ENCODE peak calls at places on chromosome 4, in four cellular contexts. One of them, this sample, is unnamed.

GRCh38 chr4:18754180-18754579 is 732.6 kb upstream of the LCORL start:
- DNase-seq in colonic mucosa: no peak
- DNase-seq in brain microvascular endothelial cell: no peak
- DNase-seq in tibial nerve: no peak
- DNase-seq in this sample: no peak

GRCh38 chr4:160194716-160195115 is 1091.8 kb downstream of the RAPGEF2 start:
- DNase-seq in colonic mucosa: no peak
- DNase-seq in brain microvascular endothelial cell: no peak
- DNase-seq in tibial nerve: no peak
- DNase-seq in this sample: no peak

GRCh38 chr4:88630756-88631155 is 38.5 kb downstream of the HERC3 start:
- DNase-seq in colonic mucosa: no peak
- DNase-seq in brain microvascular endothelial cell: peak; percentile 63
- DNase-seq in tibial nerve: no peak
- DNase-seq in this sample: no peak

GRCh38 chr4:188403272-188403671 is 264.0 kb downstream of the TRIML1 start:
- DNase-seq in colonic mucosa: no peak
- DNase-seq in brain microvascular endothelial cell: no peak
- DNase-seq in tibial nerve: no peak
- DNase-seq in this sample: no peak

GRCh38 chr4:113292371-113293042 is 243.1 kb downstream of the ANK2 start:
- DNase-seq in colonic mucosa: peak; percentile 44
- DNase-seq in brain microvascular endothelial cell: no peak
- DNase-seq in tibial nerve: no peak
- DNase-seq in this sample: no peak

GRCh38 chr4:23966720-23967119 is 76.9 kb upstream of the PPARGC1A start:
- DNase-seq in colonic mucosa: no peak
- DNase-seq in brain microvascular endothelial cell: no peak
- DNase-seq in tibial nerve: no peak
- DNase-seq in this sample: no peak

GRCh38 chr4:70706516-70706915 is 15.2 kb upstream of the RUFY3 start:
- DNase-seq in colonic mucosa: no peak
- DNase-seq in brain microvascular endothelial cell: no peak
- DNase-seq in tibial nerve: no peak
- DNase-seq in this sample: no peak

GRCh38 chr4:8877780-8878040 is 6.1 kb upstream of the HMX1 start:
- DNase-seq in colonic mucosa: no peak
- DNase-seq in brain microvascular endothelial cell: no peak
- DNase-seq in tibial nerve: no peak
- DNase-seq in this sample: no peak

GRCh38 chr4:176230827-176231226 is 35.4 kb upstream of the SPATA4 start:
- DNase-seq in colonic mucosa: no peak
- DNase-seq in brain microvascular endothelial cell: no peak
- DNase-seq in tibial nerve: no peak
- DNase-seq in this sample: no peak

GRCh38 chr4:134364928-134365327 is 163.3 kb upstream of the PABPC4L start:
- DNase-seq in colonic mucosa: no peak
- DNase-seq in brain microvascular endothelial cell: no peak
- DNase-seq in tibial nerve: no peak
- DNase-seq in this sample: no peak

GRCh38 chr4:159607824-159608223 is 504.9 kb downstream of the RAPGEF2 start:
- DNase-seq in colonic mucosa: no peak
- DNase-seq in brain microvascular endothelial cell: no peak
- DNase-seq in tibial nerve: no peak
- DNase-seq in this sample: no peak

GRCh38 chr4:163707873-163708272 is 213.4 kb downstream of the TMA16 start:
- DNase-seq in colonic mucosa: no peak
- DNase-seq in brain microvascular endothelial cell: no peak
- DNase-seq in tibial nerve: no peak
- DNase-seq in this sample: no peak

GRCh38 chr4:28490669-28491068 is 1630.0 kb downstream of the STIM2 start:
- DNase-seq in colonic mucosa: no peak
- DNase-seq in brain microvascular endothelial cell: peak; percentile 1
- DNase-seq in tibial nerve: no peak
- DNase-seq in this sample: no peak

GRCh38 chr4:153748378-153748777 is 11.4 kb downstream of the RNF175 start:
- DNase-seq in colonic mucosa: no peak
- DNase-seq in brain microvascular endothelial cell: peak; percentile 87
- DNase-seq in tibial nerve: no peak
- DNase-seq in this sample: peak; percentile 31

GRCh38 chr4:54879576-54879975 is 221.8 kb downstream of the KIT start:
- DNase-seq in colonic mucosa: no peak
- DNase-seq in brain microvascular endothelial cell: peak; percentile 97
- DNase-seq in tibial nerve: no peak
- DNase-seq in this sample: no peak

GRCh38 chr4:73916172-73916925 is 47.2 kb downstream of the CXCL1 start:
- DNase-seq in colonic mucosa: no peak
- DNase-seq in brain microvascular endothelial cell: no peak
- DNase-seq in tibial nerve: no peak
- DNase-seq in this sample: no peak

GRCh38 chr4:55768291-55768690 is 51.3 kb upstream of the EXOC1L start:
- DNase-seq in colonic mucosa: no peak
- DNase-seq in brain microvascular endothelial cell: peak; percentile 92
- DNase-seq in tibial nerve: no peak
- DNase-seq in this sample: peak; percentile 62

GRCh38 chr4:171203425-171203824 is 609.8 kb upstream of the GALNTL6 start:
- DNase-seq in colonic mucosa: no peak
- DNase-seq in brain microvascular endothelial cell: peak; percentile 24
- DNase-seq in tibial nerve: no peak
- DNase-seq in this sample: no peak

GRCh38 chr4:3402409-3403103 is 39.2 kb upstream of the HGFAC start:
- DNase-seq in colonic mucosa: no peak
- DNase-seq in brain microvascular endothelial cell: peak; percentile 57
- DNase-seq in tibial nerve: no peak
- DNase-seq in this sample: peak; percentile 61

GRCh38 chr4:38102942-38103604 is 142.9 kb downstream of the PTTG2 start:
- DNase-seq in colonic mucosa: no peak
- DNase-seq in brain microvascular endothelial cell: no peak
- DNase-seq in tibial nerve: no peak
- DNase-seq in this sample: no peak

GRCh38 chr4:1578968-1579833 is 104.9 kb downstream of the FAM53A start:
- DNase-seq in colonic mucosa: peak; percentile 80
- DNase-seq in brain microvascular endothelial cell: peak; percentile 48
- DNase-seq in tibial nerve: peak; percentile 67
- DNase-seq in this sample: no peak

GRCh38 chr4:8320386-8320750 is 50.8 kb downstream of the HTRA3 start:
- DNase-seq in colonic mucosa: no peak
- DNase-seq in brain microvascular endothelial cell: no peak
- DNase-seq in tibial nerve: no peak
- DNase-seq in this sample: no peak

GRCh38 chr4:36026348-36026747 is 218.0 kb downstream of the ARAP2 start:
- DNase-seq in colonic mucosa: no peak
- DNase-seq in brain microvascular endothelial cell: no peak
- DNase-seq in tibial nerve: no peak
- DNase-seq in this sample: no peak

GRCh38 chr4:1538096-1538410 is 131.8 kb upstream of the NKX1-1 start:
- DNase-seq in colonic mucosa: no peak
- DNase-seq in brain microvascular endothelial cell: no peak
- DNase-seq in tibial nerve: no peak
- DNase-seq in this sample: no peak

GRCh38 chr4:65589331-65589730 is 81.0 kb downstream of the EPHA5 start:
- DNase-seq in colonic mucosa: no peak
- DNase-seq in brain microvascular endothelial cell: no peak
- DNase-seq in tibial nerve: no peak
- DNase-seq in this sample: no peak

GRCh38 chr4:111698361-111698760 is 446.9 kb upstream of the FAM241A start:
- DNase-seq in colonic mucosa: no peak
- DNase-seq in brain microvascular endothelial cell: no peak
- DNase-seq in tibial nerve: no peak
- DNase-seq in this sample: no peak

GRCh38 chr4:152808670-152809069 is 28.9 kb downstream of the ARFIP1 start:
- DNase-seq in colonic mucosa: no peak
- DNase-seq in brain microvascular endothelial cell: no peak
- DNase-seq in tibial nerve: no peak
- DNase-seq in this sample: no peak

GRCh38 chr4:105147226-105148151 is 813 bp downstream of the TET2 start:
- DNase-seq in colonic mucosa: peak; percentile 55
- DNase-seq in brain microvascular endothelial cell: no peak
- DNase-seq in tibial nerve: peak; percentile 45
- DNase-seq in this sample: no peak

GRCh38 chr4:4866833-4867744 is 7.6 kb downstream of the MSX1 start:
- DNase-seq in colonic mucosa: no peak
- DNase-seq in brain microvascular endothelial cell: no peak
- DNase-seq in tibial nerve: no peak
- DNase-seq in this sample: no peak

GRCh38 chr4:69860007-69860406 is at the start of gene SULT1E1:
- DNase-seq in colonic mucosa: no peak
- DNase-seq in brain microvascular endothelial cell: peak; percentile 75
- DNase-seq in tibial nerve: no peak
- DNase-seq in this sample: no peak

GRCh38 chr4:123127218-123127617 is 204.8 kb upstream of the NUDT6 start:
- DNase-seq in colonic mucosa: no peak
- DNase-seq in brain microvascular endothelial cell: no peak
- DNase-seq in tibial nerve: no peak
- DNase-seq in this sample: no peak

GRCh38 chr4:8328456-8328855 is 58.9 kb downstream of the HTRA3 start:
- DNase-seq in colonic mucosa: no peak
- DNase-seq in brain microvascular endothelial cell: no peak
- DNase-seq in tibial nerve: no peak
- DNase-seq in this sample: no peak

GRCh38 chr4:118879409-118879808 is 9.2 kb upstream of the SYNPO2 start:
- DNase-seq in colonic mucosa: no peak
- DNase-seq in brain microvascular endothelial cell: no peak
- DNase-seq in tibial nerve: no peak
- DNase-seq in this sample: no peak

GRCh38 chr4:118884716-118885115 is 3.9 kb upstream of the SYNPO2 start:
- DNase-seq in colonic mucosa: no peak
- DNase-seq in brain microvascular endothelial cell: no peak
- DNase-seq in tibial nerve: no peak
- DNase-seq in this sample: no peak

GRCh38 chr4:118881512-118882146 is 7.0 kb upstream of the SYNPO2 start:
- DNase-seq in colonic mucosa: no peak
- DNase-seq in brain microvascular endothelial cell: no peak
- DNase-seq in tibial nerve: no peak
- DNase-seq in this sample: no peak

GRCh38 chr4:118888666-118889312 is at the start of gene SYNPO2:
- DNase-seq in colonic mucosa: peak; percentile 55
- DNase-seq in brain microvascular endothelial cell: peak; percentile 88
- DNase-seq in tibial nerve: peak; percentile 79
- DNase-seq in this sample: peak; percentile 31

GRCh38 chr4:118883861-118884260 is 4.8 kb upstream of the SYNPO2 start:
- DNase-seq in colonic mucosa: no peak
- DNase-seq in brain microvascular endothelial cell: no peak
- DNase-seq in tibial nerve: no peak
- DNase-seq in this sample: no peak
- TF ChIP-seq CTCF in colonic mucosa: no peak
- TF ChIP-seq CTCF in brain microvascular endothelial cell: peak; percentile 50
- TF ChIP-seq CTCF in tibial nerve: no peak
- TF ChIP-seq CTCF in this sample: peak; percentile 17

DNA sequence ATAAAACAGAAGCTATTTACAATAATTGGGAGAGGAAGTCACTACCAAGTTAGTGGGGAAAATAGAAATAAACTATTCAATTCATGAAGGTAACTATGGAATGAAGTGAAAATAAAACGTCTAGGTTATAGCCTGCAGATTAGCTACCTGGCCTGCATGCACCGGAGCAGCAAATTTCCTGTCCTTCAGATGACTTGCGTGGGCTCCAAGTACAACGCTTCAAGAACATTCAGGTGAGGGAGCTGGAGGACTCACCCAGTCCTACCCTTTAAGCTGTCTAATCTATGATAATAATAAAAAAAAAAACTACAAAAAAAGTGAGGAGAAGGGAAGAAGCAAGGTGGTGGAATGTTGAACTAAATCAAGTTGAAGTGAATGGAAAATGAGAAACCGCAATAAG is 13.2 kb downstream of the C4orf54 start:
- DNase-seq in colonic mucosa: no peak
- DNase-seq in brain microvascular endothelial cell: no peak
- DNase-seq in tibial nerve: no peak
- DNase-seq in this sample: no peak
- H3K4me3 ChIP-seq in colonic mucosa: no peak overlapping the region
- H3K4me3 ChIP-seq in brain microvascular endothelial cell: no peak overlapping the region
- H3K4me3 ChIP-seq in tibial nerve: no peak overlapping the region
- H3K4me3 ChIP-seq in this sample: no peak overlapping the region

DNA sequence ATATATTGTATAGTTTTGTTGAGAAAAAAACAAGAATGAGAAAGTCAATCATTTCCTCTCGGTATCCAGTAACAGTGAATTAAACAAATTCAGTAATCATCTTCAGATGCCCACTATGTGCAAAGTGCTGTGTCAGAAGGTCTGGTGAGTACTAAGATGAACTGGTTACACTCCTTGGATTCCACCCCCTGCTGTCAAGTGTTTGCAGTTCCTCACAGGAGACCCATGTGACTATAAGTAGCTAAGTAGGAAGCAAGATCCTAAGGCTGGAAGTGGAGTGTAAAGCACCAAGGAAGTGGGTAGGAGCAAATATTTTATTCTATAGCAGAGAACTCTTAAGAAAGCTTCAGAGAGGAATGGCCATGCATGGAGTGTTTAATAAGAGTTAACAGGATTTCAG is 73.6 kb downstream of the SNX25 start:
- DNase-seq in colonic mucosa: no peak
- DNase-seq in brain microvascular endothelial cell: peak; percentile 52
- DNase-seq in tibial nerve: no peak
- DNase-seq in this sample: no peak
- TF ChIP-seq CTCF in colonic mucosa: no peak
- TF ChIP-seq CTCF in brain microvascular endothelial cell: peak; percentile 35
- TF ChIP-seq CTCF in tibial nerve: no peak
- TF ChIP-seq CTCF in this sample: no peak

GRCh38 chr4:185919107-185919506 is 107.1 kb upstream of the SORBS2 start:
- DNase-seq in colonic mucosa: no peak
- DNase-seq in brain microvascular endothelial cell: no peak
- DNase-seq in tibial nerve: no peak
- DNase-seq in this sample: no peak

GRCh38 chr4:185924458-185924857 is 112.5 kb upstream of the SORBS2 start:
- DNase-seq in colonic mucosa: no peak
- DNase-seq in brain microvascular endothelial cell: no peak
- DNase-seq in tibial nerve: no peak
- DNase-seq in this sample: no peak

GRCh38 chr4:185920691-185921260 is 108.8 kb upstream of the SORBS2 start:
- DNase-seq in colonic mucosa: no peak
- DNase-seq in brain microvascular endothelial cell: no peak
- DNase-seq in tibial nerve: no peak
- DNase-seq in this sample: no peak

GRCh38 chr4:185920171-185920570 is 108.2 kb upstream of the SORBS2 start:
- DNase-seq in colonic mucosa: no peak
- DNase-seq in brain microvascular endothelial cell: peak; percentile 35
- DNase-seq in tibial nerve: no peak
- DNase-seq in this sample: no peak

GRCh38 chr4:185921583-185922555 is 109.9 kb upstream of the SORBS2 start:
- DNase-seq in colonic mucosa: no peak
- DNase-seq in brain microvascular endothelial cell: peak; percentile 63
- DNase-seq in tibial nerve: no peak
- DNase-seq in this sample: no peak
- H3K4me3 ChIP-seq in colonic mucosa: no peak overlapping the region
- H3K4me3 ChIP-seq in brain microvascular endothelial cell: no peak overlapping the region
- H3K4me3 ChIP-seq in tibial nerve: no peak overlapping the region
- H3K4me3 ChIP-seq in this sample: no peak overlapping the region

This sample was measured in AG09309.